ENCODE peak calls at places on chromosomes 4 and X, in five cellular contexts. One of them, this sample, is unnamed.

GRCh38 chr4:189988892-189989431 is 38.1 kb downstream of the FRG2 start:
- DNase-seq in right lobe of liver: no peak
- DNase-seq in transverse colon: no peak
- DNase-seq in body of pancreas: no peak
- DNase-seq in HCT116: no peak
- DNase-seq in this sample: no peak

GRCh38 chr4:26937567-26937966 is 76.9 kb downstream of the STIM2 start:
- DNase-seq in right lobe of liver: no peak
- DNase-seq in transverse colon: no peak
- DNase-seq in body of pancreas: no peak
- DNase-seq in HCT116: no peak
- DNase-seq in this sample: no peak

GRCh38 chr4:94918543-94918942 is 160.8 kb downstream of the BMPR1B start:
- DNase-seq in right lobe of liver: no peak
- DNase-seq in transverse colon: no peak
- DNase-seq in body of pancreas: no peak
- DNase-seq in HCT116: no peak
- DNase-seq in this sample: no peak

GRCh38 chr4:151484396-151485102 is 75.6 kb downstream of the FHIP1A start:
- DNase-seq in right lobe of liver: no peak
- DNase-seq in transverse colon: no peak
- DNase-seq in body of pancreas: no peak
- DNase-seq in HCT116: peak
- DNase-seq in this sample: peak

GRCh38 chr4:53640576-53641459 is 49.5 kb upstream of the LNX1 start:
- DNase-seq in right lobe of liver: no peak
- DNase-seq in transverse colon: no peak
- DNase-seq in body of pancreas: peak
- DNase-seq in HCT116: no peak
- DNase-seq in this sample: no peak

GRCh38 chr4:138671606-138672084 is 343.9 kb upstream of the NOCT start:
- DNase-seq in right lobe of liver: no peak
- DNase-seq in transverse colon: no peak
- DNase-seq in body of pancreas: no peak
- DNase-seq in HCT116: no peak
- DNase-seq in this sample: no peak

GRCh38 chr4:1500966-1501753 is 94.9 kb upstream of the NKX1-1 start:
- DNase-seq in right lobe of liver: peak
- DNase-seq in transverse colon: no peak
- DNase-seq in body of pancreas: no peak
- DNase-seq in HCT116: no peak
- DNase-seq in this sample: no peak

GRCh38 chr4:86452323-86452995 is 92.6 kb upstream of the MAPK10 start:
- DNase-seq in right lobe of liver: no peak
- DNase-seq in transverse colon: no peak
- DNase-seq in body of pancreas: no peak
- DNase-seq in HCT116: no peak
- DNase-seq in this sample: no peak

GRCh38 chr4:188328966-188329365 is 189.7 kb downstream of the TRIML1 start:
- DNase-seq in right lobe of liver: no peak
- DNase-seq in transverse colon: no peak
- DNase-seq in body of pancreas: no peak
- DNase-seq in HCT116: no peak
- DNase-seq in this sample: no peak

GRCh38 chrX:81414630-81415029 is 212.7 kb downstream of the SH3BGRL start:
- DNase-seq in right lobe of liver: no peak
- DNase-seq in transverse colon: no peak
- DNase-seq in body of pancreas: no peak
- DNase-seq in HCT116: no peak
- DNase-seq in this sample: no peak

GRCh38 chr4:174496631-174497442 is 25.5 kb downstream of the HPGD start:
- DNase-seq in right lobe of liver: no peak
- DNase-seq in transverse colon: peak
- DNase-seq in body of pancreas: no peak
- DNase-seq in HCT116: no peak
- DNase-seq in this sample: no peak

GRCh38 chr4:106315968-106316772 is at the start of the genes AIMP1 and TBCK:
- DNase-seq in right lobe of liver: peak
- DNase-seq in transverse colon: peak
- DNase-seq in body of pancreas: peak
- DNase-seq in HCT116: peak
- DNase-seq in this sample: peak
- TF ChIP-seq POLR2A in right lobe of liver: peak
- TF ChIP-seq POLR2A in transverse colon: peak
- TF ChIP-seq POLR2A in body of pancreas: peak
- TF ChIP-seq POLR2A in HCT116: peak
- TF ChIP-seq POLR2A in this sample: peak

DNA sequence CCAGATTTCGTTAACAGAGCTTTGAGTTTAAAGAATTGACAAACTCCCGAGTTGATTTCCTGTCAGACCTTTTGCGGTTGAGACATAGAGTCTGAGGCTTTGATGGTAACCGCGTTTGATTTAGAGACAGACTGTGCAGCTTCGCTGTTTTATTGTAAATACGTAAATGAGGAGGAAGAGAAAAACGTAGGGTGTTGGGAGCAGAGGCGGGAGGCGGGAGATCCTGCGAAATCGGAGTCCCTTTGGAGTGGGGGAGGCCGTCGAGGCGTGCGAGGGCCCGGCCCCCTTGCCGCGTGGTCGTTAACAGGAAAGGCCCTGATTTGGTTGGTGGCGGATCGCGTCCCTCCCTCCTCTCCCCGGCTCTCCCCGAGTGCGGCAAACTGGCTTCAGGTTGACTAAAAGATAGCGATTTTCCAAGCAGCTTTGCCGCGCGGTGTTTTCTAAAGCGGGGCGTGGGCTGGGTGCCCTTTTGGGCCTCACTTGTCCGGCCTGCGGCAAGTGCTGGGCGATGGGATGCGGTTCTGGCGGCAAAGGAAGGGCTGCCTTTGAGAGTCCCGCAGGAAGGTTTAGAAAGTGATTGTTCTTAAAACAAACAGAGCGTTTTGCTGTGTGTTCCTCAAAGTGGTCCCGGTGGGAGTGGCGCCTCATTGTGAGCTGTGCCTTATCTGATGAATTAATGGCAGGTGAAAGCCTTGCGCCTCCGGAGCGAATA is 865 bp downstream of the SCML1 start:
- DNase-seq in right lobe of liver: peak
- DNase-seq in transverse colon: peak
- DNase-seq in body of pancreas: peak
- DNase-seq in HCT116: no peak
- DNase-seq in this sample: no peak
- TF ChIP-seq POLR2A in right lobe of liver: no peak
- TF ChIP-seq POLR2A in transverse colon: no peak
- TF ChIP-seq POLR2A in body of pancreas: no peak
- TF ChIP-seq POLR2A in HCT116: no peak
- TF ChIP-seq POLR2A in this sample: no peak

GRCh38 chr4:146175541-146176453 is at the start of gene LSM6:
- DNase-seq in right lobe of liver: peak
- DNase-seq in transverse colon: peak
- DNase-seq in body of pancreas: peak
- DNase-seq in HCT116: peak
- DNase-seq in this sample: peak
- TF ChIP-seq POLR2A in right lobe of liver: peak
- TF ChIP-seq POLR2A in transverse colon: peak
- TF ChIP-seq POLR2A in body of pancreas: peak
- TF ChIP-seq POLR2A in HCT116: no peak
- TF ChIP-seq POLR2A in this sample: peak

GRCh38 chrX:13092455-13092941 is 48.1 kb upstream of the FAM9C start:
- DNase-seq in right lobe of liver: no peak
- DNase-seq in transverse colon: peak
- DNase-seq in body of pancreas: peak
- DNase-seq in HCT116: no peak
- DNase-seq in this sample: no peak
- TF ChIP-seq POLR2A in right lobe of liver: no peak
- TF ChIP-seq POLR2A in transverse colon: peak
- TF ChIP-seq POLR2A in body of pancreas: no peak
- TF ChIP-seq POLR2A in HCT116: no peak
- TF ChIP-seq POLR2A in this sample: no peak

GRCh38 chrX:149940015-149940716 is 1.9 kb upstream of the EOLA2 start:
- DNase-seq in right lobe of liver: peak
- DNase-seq in transverse colon: peak
- DNase-seq in body of pancreas: peak
- DNase-seq in HCT116: peak
- DNase-seq in this sample: peak
- TF ChIP-seq POLR2A in right lobe of liver: peak
- TF ChIP-seq POLR2A in transverse colon: peak
- TF ChIP-seq POLR2A in body of pancreas: peak
- TF ChIP-seq POLR2A in HCT116: no peak
- TF ChIP-seq POLR2A in this sample: peak

DNA sequence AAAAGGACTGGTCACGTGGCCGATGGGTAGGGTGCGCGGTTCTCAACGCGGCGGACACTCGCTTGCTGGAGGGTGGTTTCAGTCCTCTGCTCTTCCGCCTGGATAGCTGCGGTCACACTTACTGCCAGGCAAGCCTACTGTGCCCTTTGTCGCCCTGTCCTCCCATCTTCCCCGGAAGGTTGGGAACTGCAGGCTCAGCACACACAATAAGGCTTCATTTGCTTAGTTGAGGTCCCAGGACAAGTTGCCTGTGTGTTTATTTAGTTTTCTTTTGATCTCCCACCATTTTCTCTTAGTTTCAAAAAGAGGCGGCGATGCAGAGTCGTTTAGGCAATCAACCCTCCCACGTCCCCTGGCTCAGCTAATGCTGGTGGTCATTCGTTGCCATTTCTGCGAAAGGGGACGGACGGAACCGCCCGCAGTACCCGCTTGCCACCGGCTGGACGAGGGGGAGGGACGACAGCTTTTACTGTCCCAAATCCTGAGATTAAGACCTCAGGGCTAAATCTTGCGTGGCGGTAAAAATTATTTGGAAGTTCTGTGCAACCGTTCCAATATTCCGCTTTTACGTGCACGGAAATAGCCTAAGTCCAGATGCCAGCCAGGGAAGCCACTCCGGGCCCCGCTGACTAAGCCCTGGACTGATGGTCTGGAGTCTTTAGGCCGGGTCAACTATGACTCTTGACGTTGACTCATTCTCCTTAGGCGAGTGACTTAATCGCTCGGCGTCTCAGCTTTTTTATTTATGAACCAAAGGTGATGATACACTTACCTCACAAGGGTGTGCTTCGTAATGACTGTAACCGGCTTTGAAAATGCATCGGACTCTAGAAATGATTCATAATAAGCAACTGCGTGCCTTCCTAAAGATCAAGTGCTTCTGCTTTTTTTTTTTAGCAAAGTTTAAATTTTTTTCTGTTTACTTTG is 671 bp upstream of the EIF4E start:
- DNase-seq in right lobe of liver: peak
- DNase-seq in transverse colon: peak
- DNase-seq in body of pancreas: peak
- DNase-seq in HCT116: peak
- DNase-seq in this sample: peak
- TF ChIP-seq POLR2A in right lobe of liver: peak
- TF ChIP-seq POLR2A in transverse colon: peak
- TF ChIP-seq POLR2A in body of pancreas: peak
- TF ChIP-seq POLR2A in HCT116: peak
- TF ChIP-seq POLR2A in this sample: peak

GRCh38 chr4:6574747-6575502 is at the start of gene MAN2B2:
- DNase-seq in right lobe of liver: peak
- DNase-seq in transverse colon: peak
- DNase-seq in body of pancreas: peak
- DNase-seq in HCT116: peak
- DNase-seq in this sample: peak
- TF ChIP-seq POLR2A in right lobe of liver: peak
- TF ChIP-seq POLR2A in transverse colon: peak
- TF ChIP-seq POLR2A in body of pancreas: peak
- TF ChIP-seq POLR2A in HCT116: no peak
- TF ChIP-seq POLR2A in this sample: peak

This sample was measured in H54.